ENCODE peak calls at places on chromosomes 16 and 17, in five cellular contexts. One of them, this sample, is unnamed.
A peak's percentile ranks its signal among the peaks of the same experiment; 100 is the strongest.

GRCh38 chr16:1673424-1674151 is 4.5 kb upstream of the JPT2 start:
- DNase-seq in HepG2: no peak
- DNase-seq in SK-N-SH: no peak
- DNase-seq in GM12878: no peak
- DNase-seq in GM12892: no peak
- DNase-seq in this sample: no peak

GRCh38 chr16:80158766-80159165 is 382.0 kb upstream of the DYNLRB2 start:
- DNase-seq in HepG2: no peak
- DNase-seq in SK-N-SH: no peak
- DNase-seq in GM12892: no peak
- DNase-seq in GM12878: no peak
- DNase-seq in this sample: no peak

GRCh38 chr17:5705081-5705875 is 121.0 kb upstream of the NLRP1 start:
- DNase-seq in SK-N-SH: peak; percentile 36
- DNase-seq in GM12892: no peak
- DNase-seq in GM12878: no peak
- DNase-seq in HepG2: no peak
- DNase-seq in this sample: no peak

GRCh38 chr17:219696-220095 is 38.2 kb upstream of the DOC2B start:
- DNase-seq in GM12892: no peak
- DNase-seq in HepG2: no peak
- DNase-seq in SK-N-SH: no peak
- DNase-seq in GM12878: no peak
- DNase-seq in this sample: no peak

GRCh38 chr16:8204096-8204495 is 386.2 kb downstream of the TMEM114 start:
- DNase-seq in GM12892: no peak
- DNase-seq in GM12878: no peak
- DNase-seq in SK-N-SH: no peak
- DNase-seq in HepG2: no peak
- DNase-seq in this sample: no peak

GRCh38 chr17:28842282-28843012 is at the start of gene FAM222B:
- DNase-seq in SK-N-SH: peak; percentile 99
- DNase-seq in GM12892: peak; percentile 99
- DNase-seq in HepG2: peak; percentile 79
- DNase-seq in GM12878: peak; percentile 51
- DNase-seq in this sample: peak; percentile 99

GRCh38 chr16:9870962-9871361 is 311.3 kb downstream of the GRIN2A start:
- DNase-seq in HepG2: no peak
- DNase-seq in GM12878: no peak
- DNase-seq in GM12892: no peak
- DNase-seq in SK-N-SH: no peak
- DNase-seq in this sample: no peak

GRCh38 chr17:69607162-69607834 is 192.8 kb downstream of the MAP2K6 start:
- DNase-seq in SK-N-SH: peak; percentile 62
- DNase-seq in HepG2: peak; percentile 68
- DNase-seq in GM12892: no peak
- DNase-seq in GM12878: peak; percentile 45
- DNase-seq in this sample: peak; percentile 12

GRCh38 chr17:14165672-14166071 is 71.0 kb downstream of the CDRT15 start:
- DNase-seq in GM12878: no peak
- DNase-seq in GM12892: no peak
- DNase-seq in HepG2: no peak
- DNase-seq in SK-N-SH: no peak
- DNase-seq in this sample: no peak

GRCh38 chr17:63497708-63498483 is 21.0 kb downstream of the ACE start:
- DNase-seq in HepG2: peak; percentile 62
- DNase-seq in GM12892: no peak
- DNase-seq in GM12878: no peak
- DNase-seq in SK-N-SH: peak; percentile 78
- DNase-seq in this sample: no peak

GRCh38 chr17:44093231-44093900 is 22.8 kb downstream of the G6PC3 start:
- DNase-seq in GM12892: no peak
- DNase-seq in SK-N-SH: no peak
- DNase-seq in HepG2: no peak
- DNase-seq in GM12878: no peak
- DNase-seq in this sample: no peak

GRCh38 chr17:15462962-15463361 is 4.5 kb downstream of the CDRT4 start:
- DNase-seq in GM12892: no peak
- DNase-seq in GM12878: no peak
- DNase-seq in SK-N-SH: no peak
- DNase-seq in HepG2: no peak
- DNase-seq in this sample: no peak

GRCh38 chr16:25121824-25122600 is 10.5 kb downstream of the LCMT1 start:
- DNase-seq in GM12878: no peak
- DNase-seq in GM12892: no peak
- DNase-seq in SK-N-SH: no peak
- DNase-seq in HepG2: no peak
- DNase-seq in this sample: no peak

GRCh38 chr16:25124503-25124902 is 13.0 kb downstream of the LCMT1 start:
- DNase-seq in GM12892: no peak
- DNase-seq in HepG2: no peak
- DNase-seq in GM12878: no peak
- DNase-seq in SK-N-SH: no peak
- DNase-seq in this sample: no peak

DNA sequence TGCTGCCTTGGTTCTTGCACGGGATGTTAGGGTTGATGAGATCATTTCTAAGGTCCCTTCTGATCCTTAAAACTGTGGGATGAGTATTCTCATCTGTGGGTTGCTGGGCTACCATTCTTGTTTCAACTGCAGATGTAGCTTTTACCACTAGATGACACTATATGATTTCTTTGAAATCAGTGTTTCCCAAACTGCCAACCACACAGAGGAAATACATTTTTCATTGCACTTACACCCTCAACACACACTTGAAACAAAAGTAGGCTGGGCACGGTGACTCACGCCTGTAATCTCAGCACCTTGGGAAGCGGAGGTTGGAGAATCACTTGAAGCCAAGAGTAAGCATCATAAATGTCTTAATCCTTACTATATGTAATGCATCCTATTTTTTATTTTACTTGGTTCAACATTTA is 15.3 kb downstream of the LCMT1 start:
- DNase-seq in GM12892: no peak
- DNase-seq in GM12878: no peak
- DNase-seq in HepG2: peak; percentile 35
- DNase-seq in SK-N-SH: no peak
- DNase-seq in this sample: no peak
- TF ChIP-seq TAF1 in GM12892: no peak
- TF ChIP-seq TAF1 in GM12878: no peak
- TF ChIP-seq TAF1 in HepG2: no peak
- TF ChIP-seq TAF1 in SK-N-SH: no peak
- TF ChIP-seq TAF1 in this sample: no peak

GRCh38 chr16:86078121-86078600 is 179.2 kb downstream of the IRF8 start:
- DNase-seq in GM12892: no peak
- DNase-seq in HepG2: no peak
- DNase-seq in GM12878: no peak
- DNase-seq in SK-N-SH: no peak
- DNase-seq in this sample: no peak
- TF ChIP-seq POLR2AphosphoS5 in GM12892: no peak
- TF ChIP-seq POLR2AphosphoS5 in HepG2: no peak
- TF ChIP-seq POLR2AphosphoS5 in GM12878: no peak
- TF ChIP-seq POLR2AphosphoS5 in SK-N-SH: no peak
- TF ChIP-seq POLR2AphosphoS5 in this sample: no peak

GRCh38 chr17:10799407-10799806 is 4.5 kb downstream of the TMEM238L start:
- DNase-seq in GM12892: no peak
- DNase-seq in SK-N-SH: no peak
- DNase-seq in GM12878: no peak
- DNase-seq in HepG2: no peak
- DNase-seq in this sample: no peak
- TF ChIP-seq TAF1 in GM12892: no peak
- TF ChIP-seq TAF1 in SK-N-SH: no peak
- TF ChIP-seq TAF1 in GM12878: no peak
- TF ChIP-seq TAF1 in HepG2: no peak
- TF ChIP-seq TAF1 in this sample: no peak

GRCh38 chr17:42871647-42872046 is 20.6 kb downstream of the AOC3 start:
- DNase-seq in GM12878: no peak
- DNase-seq in HepG2: no peak
- DNase-seq in GM12892: no peak
- DNase-seq in SK-N-SH: no peak
- DNase-seq in this sample: no peak

GRCh38 chr17:42868338-42868737 is 17.3 kb downstream of the AOC3 start:
- DNase-seq in GM12878: no peak
- DNase-seq in SK-N-SH: no peak
- DNase-seq in HepG2: no peak
- DNase-seq in GM12892: no peak
- DNase-seq in this sample: no peak

GRCh38 chr17:42866631-42867575 is 15.9 kb downstream of the AOC3 start:
- DNase-seq in GM12878: no peak
- DNase-seq in GM12892: no peak
- DNase-seq in HepG2: peak; percentile 68
- DNase-seq in SK-N-SH: no peak
- DNase-seq in this sample: no peak

GRCh38 chr17:42866216-42866615 is 15.2 kb downstream of the AOC3 start:
- DNase-seq in GM12878: no peak
- DNase-seq in SK-N-SH: no peak
- DNase-seq in HepG2: no peak
- DNase-seq in GM12892: no peak
- DNase-seq in this sample: no peak

DNA sequence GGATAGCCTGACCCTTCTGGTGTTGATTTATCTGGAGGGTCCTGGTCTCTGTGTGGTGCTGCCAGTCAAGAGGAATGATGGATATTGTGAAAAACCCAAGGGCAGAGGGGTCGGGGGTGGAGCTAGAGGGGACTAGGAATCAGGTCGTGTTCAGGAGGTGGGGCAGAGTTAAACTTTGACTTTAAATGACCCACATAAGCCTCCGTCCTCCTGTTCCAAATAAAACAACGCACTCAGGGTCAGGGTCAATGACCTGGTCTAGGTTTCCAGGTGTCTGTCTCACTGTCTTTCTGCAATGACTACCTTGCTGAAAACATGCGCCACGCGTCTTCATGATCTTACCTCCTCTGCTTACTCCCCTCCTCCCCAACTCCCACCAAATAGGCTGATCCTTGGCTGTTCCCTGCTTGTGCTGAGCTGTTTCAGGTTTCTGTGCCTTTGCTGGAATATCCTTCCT is 14.7 kb downstream of the AOC3 start:
- DNase-seq in SK-N-SH: no peak
- DNase-seq in HepG2: peak; percentile 58
- DNase-seq in GM12892: no peak
- DNase-seq in GM12878: no peak
- DNase-seq in this sample: no peak
- TF ChIP-seq POLR2AphosphoS5 in SK-N-SH: no peak
- TF ChIP-seq POLR2AphosphoS5 in HepG2: no peak
- TF ChIP-seq POLR2AphosphoS5 in GM12892: no peak
- TF ChIP-seq POLR2AphosphoS5 in GM12878: no peak
- TF ChIP-seq POLR2AphosphoS5 in this sample: no peak

GRCh38 chr16:2845116-2845515 is 12.9 kb downstream of the PRSS22 start:
- DNase-seq in GM12878: no peak
- DNase-seq in HepG2: no peak
- DNase-seq in GM12892: no peak
- DNase-seq in SK-N-SH: no peak
- DNase-seq in this sample: no peak

GRCh38 chr16:2842340-2843000 is 12.4 kb downstream of the ZG16B start:
- DNase-seq in GM12878: no peak
- DNase-seq in HepG2: no peak
- DNase-seq in GM12892: no peak
- DNase-seq in SK-N-SH: peak; percentile 55
- DNase-seq in this sample: peak; percentile 75

GRCh38 chr16:2848933-2849332 is 9.0 kb downstream of the PRSS22 start:
- DNase-seq in GM12892: no peak
- DNase-seq in HepG2: no peak
- DNase-seq in GM12878: no peak
- DNase-seq in SK-N-SH: no peak
- DNase-seq in this sample: no peak

GRCh38 chr16:2843526-2843925 is 13.4 kb downstream of the ZG16B start:
- DNase-seq in SK-N-SH: no peak
- DNase-seq in GM12878: no peak
- DNase-seq in HepG2: no peak
- DNase-seq in GM12892: no peak
- DNase-seq in this sample: no peak

DNA sequence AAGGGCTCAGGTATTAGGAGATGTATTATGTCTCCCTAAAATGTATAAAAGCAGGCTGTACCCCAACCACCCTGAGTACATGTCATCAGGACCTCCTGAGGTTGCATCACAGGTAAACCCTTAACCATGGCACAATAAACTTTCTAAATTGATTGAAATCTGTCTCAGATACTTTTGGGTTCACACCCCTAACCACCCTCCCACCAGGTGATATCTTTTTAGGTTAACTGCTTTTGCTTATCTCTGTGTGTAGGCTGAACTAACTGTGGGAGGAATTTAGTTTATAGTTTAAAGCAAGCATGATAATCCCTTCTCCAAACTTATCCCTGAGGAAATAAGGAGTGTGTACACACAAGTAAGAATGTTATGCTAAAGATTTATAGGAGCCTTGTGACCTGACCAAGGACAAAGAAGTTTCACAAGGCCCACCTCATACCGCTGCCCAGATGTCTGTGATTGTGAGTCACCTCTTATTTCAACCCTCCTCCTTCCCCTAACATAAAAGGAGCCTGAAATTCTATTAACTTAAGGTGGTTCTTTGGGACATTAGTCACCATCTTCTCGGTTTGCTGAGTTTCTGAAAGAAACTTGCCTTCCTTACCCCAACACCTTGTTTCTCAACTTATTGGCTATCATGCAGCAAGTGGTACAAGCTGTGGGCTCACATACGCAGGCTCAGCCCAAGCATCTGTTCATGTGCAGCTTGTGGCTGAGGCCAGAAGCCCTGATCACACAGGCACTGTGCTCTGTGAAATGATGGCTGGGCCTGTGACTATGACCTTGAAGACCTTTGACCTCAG is 11.3 kb downstream of the PRSS22 start:
- DNase-seq in GM12892: no peak
- DNase-seq in HepG2: no peak
- DNase-seq in GM12878: no peak
- DNase-seq in SK-N-SH: no peak
- DNase-seq in this sample: no peak
- TF ChIP-seq TAF1 in GM12892: no peak
- TF ChIP-seq TAF1 in HepG2: no peak
- TF ChIP-seq TAF1 in GM12878: no peak
- TF ChIP-seq TAF1 in SK-N-SH: no peak
- TF ChIP-seq TAF1 in this sample: no peak

GRCh38 chr17:66348605-66349165 is 46.3 kb downstream of the PRKCA start:
- DNase-seq in SK-N-SH: peak; percentile 48
- DNase-seq in GM12878: no peak
- DNase-seq in HepG2: peak; percentile 68
- DNase-seq in GM12892: no peak
- DNase-seq in this sample: no peak
- TF ChIP-seq POLR2AphosphoS5 in SK-N-SH: peak; percentile 88
- TF ChIP-seq POLR2AphosphoS5 in GM12878: no peak
- TF ChIP-seq POLR2AphosphoS5 in HepG2: no peak
- TF ChIP-seq POLR2AphosphoS5 in GM12892: no peak
- TF ChIP-seq POLR2AphosphoS5 in this sample: no peak

This sample was measured in GM12891.